ENCODE peak calls at places on chromosomes 5 and 9, in five cellular contexts. K is bronchial epithelial cell; J is mucosa of descending colon; T is GM23248; L is naive thymus-derived CD4-positive, alpha-beta T cell. E is an unnamed sample.

GRCh38 chr5:148659641-148660345 is 5.5 kb upstream of the HTR4 start:
- DNase-seq in J (no peak), L (no peak), K (no peak), T (no peak), E (no peak)

GRCh38 chr5:35129276-35129675 is 81.5 kb upstream of the AGXT2 start:
- DNase-seq in J (no peak), L (no peak), T (peak; percentile 88), K (peak; percentile 12), E (no peak)

GRCh38 chr5:128539038-128539429 is 989 bp upstream of the FBN2 start:
- DNase-seq in J (no peak), K (peak; percentile 54), T (peak; percentile 32), L (no peak), E (no peak)

GRCh38 chr9:2389404-2389803 is 232.2 kb upstream of the VLDLR start:
- DNase-seq in J (no peak), K (no peak), L (no peak), T (peak; percentile 18), E (no peak)

GRCh38 chr9:14616188-14616982 is 76.8 kb downstream of the ZDHHC21 start:
- DNase-seq in L (peak; percentile 6), K (peak; percentile 65), J (no peak), T (peak; percentile 78), E (no peak)

GRCh38 chr9:70120834-70121510 is 77.3 kb downstream of the MAMDC2 start:
- DNase-seq in K (peak; percentile 95), J (peak; percentile 73), L (no peak), T (peak; percentile 98), E (peak; percentile 89)

GRCh38 chr5:83956386-83956785 is 235.7 kb upstream of the HAPLN1 start:
- DNase-seq in L (no peak), T (peak; percentile 4), K (no peak), J (no peak), E (no peak)

GRCh38 chr9:35353731-35354365 is 136.1 kb upstream of the RUSC2 start:
- DNase-seq in K (no peak), T (peak; percentile 61), L (no peak), J (no peak), E (no peak)

GRCh38 chr5:127442085-127442484 is 75.4 kb upstream of the PRRC1 start:
- DNase-seq in T (peak; percentile 65), J (no peak), L (no peak), K (peak; percentile 7), E (no peak)

GRCh38 chr5:9194509-9194908 is 351.4 kb downstream of the SEMA5A start:
- DNase-seq in L (no peak), J (no peak), K (no peak), T (peak; percentile 88), E (no peak)

GRCh38 chr5:107557051-107557658 is 113.6 kb downstream of the EFNA5 start:
- DNase-seq in K (peak; percentile 88), L (no peak), J (no peak), T (no peak), E (no peak)

GRCh38 chr5:53302524-53302923 is 177.9 kb upstream of the FST start:
- DNase-seq in T (peak; percentile 54), K (no peak), J (no peak), L (no peak), E (no peak)

GRCh38 chr5:120124031-120124430 is 340.1 kb upstream of the PRR16 start:
- DNase-seq in T (no peak), J (no peak), L (no peak), K (no peak), E (no peak)

GRCh38 chr5:175709276-175709781 is 51.5 kb downstream of the HRH2 start:
- DNase-seq in J (no peak), L (no peak), K (no peak), T (no peak), E (peak; percentile 46)

DNA sequence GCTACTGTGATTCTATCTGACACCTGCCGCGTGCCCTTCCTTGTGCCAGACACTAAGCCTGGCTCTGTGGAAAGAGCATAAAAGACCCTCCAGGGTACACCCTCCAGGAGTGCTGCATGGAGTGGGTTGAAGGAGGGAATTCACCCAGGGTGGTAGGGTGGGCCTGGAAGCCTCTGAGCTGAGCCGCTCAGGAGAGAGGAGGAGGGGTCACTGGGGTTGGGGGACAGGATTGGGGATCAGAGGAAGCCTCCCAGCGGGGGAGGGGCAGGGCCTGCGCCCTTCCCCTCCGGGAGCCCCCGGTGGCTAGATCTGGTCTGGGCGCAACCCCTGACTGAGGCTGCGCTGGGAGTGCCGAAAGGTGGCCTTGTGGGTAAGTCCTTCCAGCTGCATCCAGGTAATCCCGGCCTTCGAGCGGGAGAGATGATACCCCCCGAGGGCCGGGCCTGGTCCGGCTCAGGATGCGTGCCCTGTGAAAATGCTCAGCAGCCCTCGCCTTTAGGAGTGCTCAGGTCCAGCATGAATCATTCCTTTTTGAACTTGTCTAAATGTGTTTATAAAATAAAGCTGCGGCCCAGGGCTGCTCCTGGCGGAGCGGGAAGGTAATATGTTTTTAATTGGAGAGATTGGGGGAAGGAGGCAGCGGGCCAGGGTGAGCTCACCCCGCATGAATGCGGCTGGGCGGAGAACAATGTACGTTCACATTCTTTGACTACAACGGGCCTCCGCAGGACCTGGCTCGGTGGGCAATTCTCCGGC is 118.1 kb upstream of the SMIM23 start:
- DNase-seq in K (peak; percentile 86), J (no peak), T (peak; percentile 91), L (no peak), E (peak; percentile 79)
- H3K4me3 ChIP-seq in K (no peak overlapping the region), J (no peak overlapping the region), T (peak overlapping the region; percentile 42), L (no peak overlapping the region), E (peak overlapping the region; percentile 16)

GRCh38 chr9:92980085-92980745 is 32.9 kb downstream of the FGD3 start:
- DNase-seq in K (peak; percentile 76), J (no peak), L (no peak), T (no peak), E (no peak)
- H3K4me3 ChIP-seq in K (no peak overlapping the region), J (no peak overlapping the region), L (no peak overlapping the region), T (no peak overlapping the region), E (no peak overlapping the region)

DNA sequence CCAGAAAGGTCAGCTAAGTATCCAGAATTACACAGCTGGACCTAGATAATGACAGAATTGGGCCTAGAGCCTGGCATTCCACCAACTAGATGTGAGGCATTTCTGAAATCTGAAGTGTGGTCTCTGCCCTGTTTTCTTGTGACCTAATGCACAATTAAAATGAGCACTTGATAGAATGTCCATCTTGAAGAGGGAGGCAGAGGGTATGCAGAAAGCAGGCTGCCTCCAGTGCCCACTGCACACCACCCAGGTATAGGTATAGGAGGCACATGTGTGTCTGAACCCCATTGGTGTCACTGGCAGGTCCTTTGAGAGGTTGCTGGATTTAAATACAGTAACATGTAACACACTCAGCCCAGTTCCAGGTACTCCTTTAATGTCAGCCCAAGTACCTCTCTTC is 2.4 kb downstream of the MTAP start:
- DNase-seq in L (no peak), K (no peak), J (no peak), T (peak; percentile 26), E (no peak)
- H3K4me3 ChIP-seq in L (no peak overlapping the region), K (no peak overlapping the region), J (no peak overlapping the region), T (peak overlapping the region; percentile 89), E (no peak overlapping the region)

DNA sequence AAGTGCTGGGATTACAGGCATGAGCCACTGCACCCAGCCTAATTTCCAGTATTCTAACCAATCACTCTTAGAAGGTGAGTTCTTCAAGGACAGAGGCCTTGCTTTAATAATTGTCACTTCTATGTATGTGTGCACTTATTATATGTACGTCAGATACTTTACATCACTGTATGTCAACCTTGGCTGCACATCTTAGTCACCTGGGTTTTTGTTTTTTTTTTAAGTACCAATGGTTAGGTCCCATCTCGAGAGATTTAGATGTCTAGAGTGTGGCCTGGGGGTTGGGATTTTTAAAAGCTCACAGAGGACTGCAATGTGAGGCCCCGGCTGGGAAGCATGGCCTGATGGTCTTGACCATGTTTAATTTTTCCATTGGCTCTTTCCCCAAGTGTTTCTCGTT is 9.9 kb upstream of the GM2A start:
- DNase-seq in L (no peak), T (no peak), J (no peak), K (no peak), E (no peak)
- H3K4me3 ChIP-seq in L (no peak overlapping the region), T (no peak overlapping the region), J (no peak overlapping the region), K (no peak overlapping the region), E (no peak overlapping the region)

E was measured in sigmoid colon.